ENCODE peak calls at places on chromosome 1, in four cellular contexts. One of them, this sample, is unnamed.

GRCh38 chr1:43861337-43861736 is 72.3 kb upstream of the ARTN start:
- DNase-seq in coronary artery: peak
- DNase-seq in aorta: no peak
- DNase-seq in hepatocyte: no peak
- DNase-seq in this sample: no peak

GRCh38 chr1:116769561-116769977 is 15.3 kb downstream of the CD2 start:
- DNase-seq in hepatocyte: no peak
- DNase-seq in coronary artery: no peak
- DNase-seq in aorta: no peak
- DNase-seq in this sample: no peak

GRCh38 chr1:167563579-167564246 is 10.2 kb upstream of the CREG1 start:
- DNase-seq in aorta: peak
- DNase-seq in coronary artery: no peak
- DNase-seq in hepatocyte: peak
- DNase-seq in this sample: no peak

GRCh38 chr1:94299627-94300552 is 62.5 kb upstream of the ARHGAP29 start:
- DNase-seq in hepatocyte: peak
- DNase-seq in aorta: no peak
- DNase-seq in coronary artery: no peak
- DNase-seq in this sample: no peak

GRCh38 chr1:162498442-162498785 is 796 bp downstream of the UHMK1 start:
- DNase-seq in hepatocyte: peak
- DNase-seq in coronary artery: no peak
- DNase-seq in aorta: no peak
- DNase-seq in this sample: no peak

GRCh38 chr1:201016211-201016651 is 7.3 kb downstream of the KIF21B start:
- DNase-seq in aorta: no peak
- DNase-seq in hepatocyte: peak
- DNase-seq in coronary artery: no peak
- DNase-seq in this sample: no peak

GRCh38 chr1:77222496-77222895 is 3.3 kb upstream of the PIGK start:
- DNase-seq in hepatocyte: no peak
- DNase-seq in aorta: no peak
- DNase-seq in coronary artery: no peak
- DNase-seq in this sample: no peak

GRCh38 chr1:1161683-1162079 is 12.0 kb upstream of the TTLL10 start:
- DNase-seq in hepatocyte: no peak
- DNase-seq in coronary artery: no peak
- DNase-seq in aorta: no peak
- DNase-seq in this sample: no peak

GRCh38 chr1:8540266-8540926 is 222.5 kb downstream of the SLC45A1 start:
- DNase-seq in hepatocyte: no peak
- DNase-seq in aorta: no peak
- DNase-seq in coronary artery: no peak
- DNase-seq in this sample: no peak

GRCh38 chr1:7224644-7225043 is 439.4 kb downstream of the CAMTA1 start:
- DNase-seq in coronary artery: no peak
- DNase-seq in hepatocyte: no peak
- DNase-seq in aorta: no peak
- DNase-seq in this sample: no peak

GRCh38 chr1:59046730-59047157 is 250.2 kb upstream of the FGGY start:
- DNase-seq in hepatocyte: no peak
- DNase-seq in coronary artery: no peak
- DNase-seq in aorta: no peak
- DNase-seq in this sample: no peak

GRCh38 chr1:25184011-25184762 is 48.1 kb downstream of the SYF2 start:
- DNase-seq in hepatocyte: no peak
- DNase-seq in coronary artery: peak
- DNase-seq in aorta: no peak
- DNase-seq in this sample: no peak

GRCh38 chr1:12549460-12550349 is 68.3 kb downstream of the DHRS3 start:
- DNase-seq in hepatocyte: peak
- DNase-seq in aorta: peak
- DNase-seq in coronary artery: peak
- DNase-seq in this sample: peak

GRCh38 chr1:32651461-32652073 is 559 bp downstream of the RBBP4 start:
- DNase-seq in hepatocyte: no peak
- DNase-seq in aorta: no peak
- DNase-seq in coronary artery: no peak
- DNase-seq in this sample: no peak

GRCh38 chr1:117128323-117129079 is 7.0 kb upstream of the TRIM45 start:
- DNase-seq in aorta: no peak
- DNase-seq in coronary artery: no peak
- DNase-seq in hepatocyte: peak
- DNase-seq in this sample: no peak

GRCh38 chr1:218837051-218837450 is 336.6 kb upstream of the LYPLAL1 start:
- DNase-seq in coronary artery: no peak
- DNase-seq in hepatocyte: no peak
- DNase-seq in aorta: no peak
- DNase-seq in this sample: no peak

GRCh38 chr1:77279929-77280328 is 1.9 kb upstream of the AK5 start:
- DNase-seq in hepatocyte: no peak
- DNase-seq in aorta: no peak
- DNase-seq in coronary artery: no peak
- DNase-seq in this sample: no peak

GRCh38 chr1:86235859-86236258 is 79.3 kb upstream of the COL24A1 start:
- DNase-seq in coronary artery: no peak
- DNase-seq in hepatocyte: no peak
- DNase-seq in aorta: no peak
- DNase-seq in this sample: no peak

GRCh38 chr1:63946866-63947491 is 173.2 kb downstream of the ROR1 start:
- DNase-seq in coronary artery: peak
- DNase-seq in hepatocyte: no peak
- DNase-seq in aorta: peak
- DNase-seq in this sample: no peak

GRCh38 chr1:25431495-25432363 is 1.0 kb downstream of the MACO1 start:
- DNase-seq in hepatocyte: no peak
- DNase-seq in aorta: no peak
- DNase-seq in coronary artery: no peak
- DNase-seq in this sample: peak

GRCh38 chr1:85275701-85276289 is 637 bp downstream of the BCL10 start:
- DNase-seq in aorta: no peak
- DNase-seq in hepatocyte: peak
- DNase-seq in coronary artery: no peak
- DNase-seq in this sample: no peak

GRCh38 chr1:78004719-78005346 is at the start of gene DNAJB4:
- DNase-seq in coronary artery: no peak
- DNase-seq in aorta: no peak
- DNase-seq in hepatocyte: peak
- DNase-seq in this sample: peak

GRCh38 chr1:186212574-186213224 is 162.4 kb downstream of the TPR start:
- DNase-seq in coronary artery: no peak
- DNase-seq in hepatocyte: peak
- DNase-seq in aorta: no peak
- DNase-seq in this sample: no peak

GRCh38 chr1:59310527-59310926 is 13.6 kb downstream of the FGGY start:
- DNase-seq in hepatocyte: no peak
- DNase-seq in aorta: no peak
- DNase-seq in coronary artery: no peak
- DNase-seq in this sample: no peak

GRCh38 chr1:237393632-237394031 is 351.6 kb downstream of the RYR2 start:
- DNase-seq in aorta: no peak
- DNase-seq in coronary artery: no peak
- DNase-seq in hepatocyte: no peak
- DNase-seq in this sample: no peak

GRCh38 chr1:13782634-13782995 is 82.6 kb downstream of the PRDM2 start:
- DNase-seq in hepatocyte: no peak
- DNase-seq in coronary artery: no peak
- DNase-seq in aorta: no peak
- DNase-seq in this sample: no peak

GRCh38 chr1:8204823-8205222 is 113.1 kb upstream of the SLC45A1 start:
- DNase-seq in aorta: no peak
- DNase-seq in hepatocyte: no peak
- DNase-seq in coronary artery: no peak
- DNase-seq in this sample: no peak

GRCh38 chr1:18137759-18138345 is 30.3 kb downstream of the IGSF21 start:
- DNase-seq in coronary artery: no peak
- DNase-seq in aorta: no peak
- DNase-seq in hepatocyte: no peak
- DNase-seq in this sample: no peak

GRCh38 chr1:115452600-115453329 is 114.7 kb upstream of the NGF start:
- DNase-seq in coronary artery: no peak
- DNase-seq in aorta: no peak
- DNase-seq in hepatocyte: no peak
- DNase-seq in this sample: no peak

GRCh38 chr1:219206350-219206749 is 32.7 kb downstream of the LYPLAL1 start:
- DNase-seq in aorta: no peak
- DNase-seq in coronary artery: no peak
- DNase-seq in hepatocyte: no peak
- DNase-seq in this sample: no peak

GRCh38 chr1:236997882-236998281 is 6.4 kb downstream of the MT1HL1 start:
- DNase-seq in coronary artery: no peak
- DNase-seq in aorta: peak
- DNase-seq in hepatocyte: no peak
- DNase-seq in this sample: no peak

GRCh38 chr1:24927886-24928630 is 2.0 kb downstream of the RUNX3 start:
- DNase-seq in hepatocyte: no peak
- DNase-seq in aorta: no peak
- DNase-seq in coronary artery: no peak
- DNase-seq in this sample: no peak

GRCh38 chr1:183040600-183040999 is 17.4 kb downstream of the LAMC1 start:
- DNase-seq in aorta: no peak
- DNase-seq in coronary artery: no peak
- DNase-seq in hepatocyte: no peak
- DNase-seq in this sample: no peak

GRCh38 chr1:119483441-119484200 is 23.4 kb upstream of the HSD3B1 start:
- DNase-seq in aorta: no peak
- DNase-seq in coronary artery: no peak
- DNase-seq in hepatocyte: no peak
- DNase-seq in this sample: no peak

GRCh38 chr1:10257851-10258250 is 47.5 kb downstream of the KIF1B start:
- DNase-seq in aorta: no peak
- DNase-seq in coronary artery: no peak
- DNase-seq in hepatocyte: no peak
- DNase-seq in this sample: no peak

GRCh38 chr1:53190210-53190611 is 6.4 kb upstream of the CPT2 start:
- DNase-seq in coronary artery: no peak
- DNase-seq in aorta: no peak
- DNase-seq in hepatocyte: no peak
- DNase-seq in this sample: peak

DNA sequence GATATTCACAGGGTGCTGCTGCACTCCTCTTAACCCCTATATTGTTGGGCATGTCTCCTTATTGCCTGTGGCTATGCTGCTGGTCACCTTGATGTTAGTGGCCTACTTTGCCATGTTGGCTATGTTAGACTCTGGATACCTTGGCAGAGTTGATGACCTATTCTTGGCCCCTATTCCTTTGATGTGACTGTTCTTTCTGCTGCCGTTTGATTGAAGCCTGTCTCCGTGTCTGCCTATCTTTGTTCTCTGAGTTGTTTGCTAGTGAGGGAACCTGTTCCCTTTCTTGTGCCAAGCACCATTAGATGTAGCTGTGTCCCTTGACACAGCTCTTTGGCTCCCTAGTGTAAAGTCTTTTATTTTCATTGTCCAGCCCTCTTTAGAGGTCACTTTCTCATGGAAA is 28.8 kb upstream of the PAPPA2 start:
- DNase-seq in aorta: no peak
- DNase-seq in hepatocyte: no peak
- DNase-seq in coronary artery: no peak
- DNase-seq in this sample: no peak
- H3K27ac ChIP-seq in aorta: no peak
- H3K27ac ChIP-seq in hepatocyte: no peak
- H3K27ac ChIP-seq in coronary artery: no peak
- H3K27ac ChIP-seq in this sample: no peak

GRCh38 chr1:178324003-178324402 is 172.8 kb downstream of the CLEC20A start:
- DNase-seq in hepatocyte: no peak
- DNase-seq in aorta: no peak
- DNase-seq in coronary artery: no peak
- DNase-seq in this sample: no peak

GRCh38 chr1:178323067-178323466 is 173.7 kb downstream of the CLEC20A start:
- DNase-seq in hepatocyte: no peak
- DNase-seq in aorta: no peak
- DNase-seq in coronary artery: no peak
- DNase-seq in this sample: no peak

GRCh38 chr1:178330848-178331497 is 165.8 kb downstream of the CLEC20A start:
- DNase-seq in aorta: no peak
- DNase-seq in coronary artery: no peak
- DNase-seq in hepatocyte: no peak
- DNase-seq in this sample: no peak

GRCh38 chr1:178330153-178330552 is 166.6 kb downstream of the CLEC20A start:
- DNase-seq in coronary artery: no peak
- DNase-seq in aorta: no peak
- DNase-seq in hepatocyte: no peak
- DNase-seq in this sample: no peak

GRCh38 chr1:178328728-178329127 is 168.0 kb downstream of the CLEC20A start:
- DNase-seq in aorta: no peak
- DNase-seq in coronary artery: no peak
- DNase-seq in hepatocyte: no peak
- DNase-seq in this sample: no peak
- H3K27ac ChIP-seq in aorta: no peak
- H3K27ac ChIP-seq in coronary artery: no peak
- H3K27ac ChIP-seq in hepatocyte: no peak
- H3K27ac ChIP-seq in this sample: no peak

GRCh38 chr1:195430826-195431225 is 1177.4 kb downstream of the KCNT2 start:
- DNase-seq in coronary artery: no peak
- DNase-seq in aorta: no peak
- DNase-seq in hepatocyte: no peak
- DNase-seq in this sample: no peak
- H3K27ac ChIP-seq in coronary artery: no peak
- H3K27ac ChIP-seq in aorta: no peak
- H3K27ac ChIP-seq in hepatocyte: no peak
- H3K27ac ChIP-seq in this sample: no peak

DNA sequence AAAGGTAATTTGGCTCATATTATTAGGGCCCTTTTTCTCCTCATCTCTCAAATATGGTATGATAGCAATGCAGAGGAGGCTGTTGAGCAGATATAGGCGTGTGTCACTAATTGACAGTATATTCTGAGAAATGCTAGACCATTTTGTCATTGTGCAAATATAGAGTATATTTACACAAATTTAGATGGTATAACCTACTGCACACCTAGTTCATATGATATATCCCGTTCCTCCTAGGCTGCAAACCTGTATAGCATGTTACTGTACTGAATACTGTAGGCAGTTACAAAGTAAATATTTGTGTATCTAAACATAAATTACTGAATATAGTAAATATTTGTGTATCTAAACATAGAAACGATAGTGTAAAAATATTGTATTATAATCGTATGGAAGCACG is 8.6 kb downstream of the ZBTB37 start:
- DNase-seq in coronary artery: no peak
- DNase-seq in aorta: no peak
- DNase-seq in hepatocyte: no peak
- DNase-seq in this sample: no peak
- H3K27ac ChIP-seq in coronary artery: no peak
- H3K27ac ChIP-seq in aorta: no peak
- H3K27ac ChIP-seq in hepatocyte: no peak
- H3K27ac ChIP-seq in this sample: no peak